ENCODE peak calls at places on chromosomes 12 and 14, in nine cellular contexts. G, I, S, L, E, Q, O, C and J are unnamed samples.

GRCh38 chr12:104063712-104064030 is 660 bp upstream of the HCFC2 start:
- DNase-seq in O (peak; percentile 19), L (peak; percentile 28), E (no peak), C (peak; percentile 22), Q (no peak), S (no peak), I (no peak), G (no peak), J (no peak)

GRCh38 chr14:102810523-102810922 is 33.3 kb downstream of the TRAF3 start:
- DNase-seq in C (no peak), E (no peak), L (no peak), Q (no peak), S (no peak), G (no peak), O (no peak), I (no peak), J (no peak)

GRCh38 chr12:116454950-116455447 is 104.2 kb upstream of the MAP1LC3B2 start:
- DNase-seq in O (no peak), Q (peak; percentile 81), C (no peak), S (no peak), E (no peak), G (peak; percentile 66), L (peak; percentile 94), I (peak; percentile 94), J (no peak)

GRCh38 chr12:47892819-47893218 is 12.0 kb downstream of the VDR start:
- DNase-seq in O (peak; percentile 15), L (no peak), Q (peak; percentile 57), G (no peak), I (peak; percentile 60), S (no peak), C (no peak), E (no peak), J (no peak)

GRCh38 chr12:89192419-89192818 is 159.9 kb downstream of the DUSP6 start:
- DNase-seq in S (no peak), E (no peak), I (no peak), Q (no peak), G (no peak), C (no peak), L (no peak), O (no peak), J (no peak)

GRCh38 chr14:64628940-64629403 is 75.3 kb upstream of the PLEKHG3 start:
- DNase-seq in G (peak; percentile 60), O (no peak), Q (peak; percentile 75), L (peak; percentile 89), E (no peak), I (peak; percentile 95), S (no peak), C (peak; percentile 57), J (peak; percentile 30)

GRCh38 chr12:92094751-92095161 is 50.9 kb downstream of the BTG1 start:
- DNase-seq in S (no peak), L (peak; percentile 43), O (no peak), G (peak; percentile 44), E (no peak), C (no peak), I (peak; percentile 48), Q (peak; percentile 33), J (no peak)

GRCh38 chr14:55884819-55885218 is 233.4 kb upstream of the PELI2 start:
- DNase-seq in L (no peak), G (no peak), S (no peak), O (no peak), I (peak; percentile 55), E (no peak), C (no peak), Q (no peak), J (no peak)

GRCh38 chr12:12081836-12082497 is 11.2 kb downstream of the BCL2L14 start:
- DNase-seq in S (no peak), L (peak; percentile 33), G (peak; percentile 74), I (peak; percentile 39), Q (peak; percentile 65), C (no peak), O (peak; percentile 81), E (no peak), J (peak; percentile 67)

GRCh38 chr14:47277703-47278102 is 397.7 kb downstream of the MDGA2 start:
- DNase-seq in L (no peak), O (no peak), I (peak; percentile 38), Q (peak; percentile 4), E (no peak), S (no peak), C (no peak), G (peak; percentile 72), J (no peak)

GRCh38 chr12:19129486-19130223 is at the start of gene PLEKHA5:
- DNase-seq in G (peak; percentile 81), S (peak; percentile 76), O (peak; percentile 70), C (peak; percentile 38), I (peak; percentile 72), L (peak; percentile 56), Q (peak; percentile 89), E (peak; percentile 87), J (peak; percentile 94)

GRCh38 chr12:56308714-56309113 is 7.1 kb downstream of the CNPY2 start:
- DNase-seq in C (no peak), L (no peak), O (no peak), E (no peak), I (no peak), G (no peak), S (no peak), Q (no peak), J (no peak)

GRCh38 chr12:74043343-74043742 is 494.3 kb upstream of the ATXN7L3B start:
- DNase-seq in O (no peak), C (no peak), Q (no peak), L (peak; percentile 56), S (no peak), I (peak; percentile 81), G (peak; percentile 23), E (no peak), J (no peak)

GRCh38 chr12:10075451-10075850 is 23.3 kb downstream of the CLEC1A start:
- DNase-seq in L (no peak), E (no peak), S (no peak), G (no peak), O (no peak), I (no peak), Q (no peak), C (no peak), J (no peak)

GRCh38 chr14:42027271-42027670 is 420.6 kb downstream of the LRFN5 start:
- DNase-seq in I (peak; percentile 2), C (no peak), L (no peak), E (no peak), O (no peak), S (no peak), G (no peak), Q (no peak), J (no peak)

GRCh38 chr14:38837333-38838048 is 265.5 kb downstream of the SEC23A start:
- DNase-seq in L (no peak), Q (no peak), E (no peak), O (peak; percentile 50), S (no peak), G (no peak), I (no peak), C (no peak), J (no peak)
- H3K27ac ChIP-seq in L (no peak overlapping the region), Q (no peak overlapping the region), E (no peak overlapping the region), O (no peak overlapping the region), S (no peak overlapping the region), G (no peak overlapping the region), I (no peak overlapping the region), C (no peak overlapping the region), J (no peak overlapping the region)

GRCh38 chr12:93430280-93430679 is 11.5 kb downstream of the UBE2N start:
- DNase-seq in I (peak; percentile 27), S (no peak), C (no peak), O (no peak), Q (no peak), G (no peak), L (no peak), E (no peak), J (no peak)
- H3K27ac ChIP-seq in I (no peak overlapping the region), S (peak overlapping the region; percentile 77), C (no peak overlapping the region), O (no peak overlapping the region), Q (peak overlapping the region; percentile 58), G (no peak overlapping the region), L (no peak overlapping the region), E (no peak overlapping the region), J (no peak overlapping the region)

GRCh38 chr14:77830692-77831091 is 30.8 kb downstream of the ADCK1 start:
- DNase-seq in L (no peak), E (no peak), Q (no peak), G (peak; percentile 5), I (no peak), S (no peak), C (no peak), O (no peak), J (no peak)

GRCh38 chr14:77822307-77822706 is 22.4 kb downstream of the ADCK1 start:
- DNase-seq in G (peak; percentile 18), L (no peak), Q (no peak), C (no peak), E (no peak), O (no peak), S (no peak), I (no peak), J (no peak)

GRCh38 chr14:77823378-77823777 is 23.5 kb downstream of the ADCK1 start:
- DNase-seq in C (no peak), Q (no peak), I (no peak), O (no peak), L (no peak), E (no peak), S (no peak), G (no peak), J (no peak)

GRCh38 chr14:77822741-77823140 is 22.8 kb downstream of the ADCK1 start:
- DNase-seq in Q (no peak), C (no peak), G (no peak), I (no peak), S (no peak), L (no peak), E (no peak), O (no peak), J (no peak)

DNA sequence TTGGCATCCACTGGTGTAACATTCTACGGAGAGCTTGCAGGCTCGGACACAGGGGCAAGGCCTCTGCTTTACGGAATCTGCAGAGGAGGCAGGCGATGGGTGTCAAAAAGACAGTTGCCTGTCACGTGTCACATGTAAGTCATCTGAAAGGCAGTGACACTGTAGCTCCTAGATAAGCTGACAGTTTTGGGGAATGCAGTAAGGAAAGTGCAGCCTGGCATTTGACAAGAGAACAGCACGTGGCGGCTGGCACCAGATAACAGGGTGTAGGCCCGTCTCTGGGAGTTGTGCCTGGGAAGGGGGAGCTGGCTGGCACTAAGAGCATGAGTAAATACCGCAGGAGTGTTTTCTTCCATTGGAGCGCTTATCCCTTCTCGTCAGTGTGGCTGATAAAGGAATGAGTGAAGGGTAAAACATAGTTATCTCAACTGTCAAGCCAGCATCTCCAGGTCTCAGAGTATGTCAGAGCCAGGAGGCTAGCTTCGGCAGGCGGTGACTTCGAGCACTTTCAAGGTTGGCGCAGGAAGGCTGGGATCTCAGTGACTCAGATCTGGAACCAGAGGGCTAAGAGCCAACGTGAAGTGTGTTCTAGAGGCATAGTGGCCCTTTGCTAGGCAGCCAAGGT is 26.1 kb downstream of the ADCK1 start:
- DNase-seq in L (no peak), S (no peak), Q (no peak), O (no peak), E (peak; percentile 55), G (no peak), I (no peak), C (no peak), J (no peak)
- H3K27ac ChIP-seq in L (no peak overlapping the region), S (no peak overlapping the region), Q (peak overlapping the region; percentile 81), O (no peak overlapping the region), E (peak overlapping the region; percentile 41), G (no peak overlapping the region), I (no peak overlapping the region), C (no peak overlapping the region), J (no peak overlapping the region)

DNA sequence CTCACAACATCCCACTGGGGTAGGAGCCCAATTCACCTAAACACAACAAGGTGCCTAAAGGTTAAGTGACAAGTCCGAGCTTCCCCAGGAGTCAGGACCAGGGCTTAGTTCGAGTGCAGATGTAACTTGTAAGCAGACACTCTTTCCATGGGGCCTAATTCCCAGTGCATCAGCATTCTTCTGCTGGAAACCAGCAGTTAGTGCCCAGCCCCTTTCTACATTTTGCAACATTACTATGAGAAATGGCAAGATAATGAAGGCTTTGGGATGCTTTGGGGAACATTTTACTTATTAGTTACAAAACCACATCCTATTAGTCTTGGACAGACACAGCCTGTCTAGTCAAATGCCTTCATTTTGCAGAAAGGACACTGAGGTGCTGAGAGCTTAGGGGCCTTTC is 179.8 kb downstream of the CALM1 start:
- DNase-seq in O (no peak), L (no peak), C (no peak), E (no peak), Q (peak; percentile 81), I (peak; percentile 26), S (no peak), G (no peak), J (no peak)
- H3K27ac ChIP-seq in O (no peak overlapping the region), L (no peak overlapping the region), C (peak overlapping the region; percentile 88), E (peak overlapping the region; percentile 66), Q (no peak overlapping the region), I (no peak overlapping the region), S (peak overlapping the region; percentile 18), G (no peak overlapping the region), J (no peak overlapping the region)